ENCODE peak calls at places on chromosome 11, in six cellular contexts. R is mesenchymal stem cell; O is Karpas-422; D is CD8-positive, alpha-beta memory T cell; J is lower lobe of right lung; T is K562. K is an unnamed sample. For H3K36me3, H3K4me1 and H3K9me3, the result is how much of the 10 kb centered on the place peaks cover.

GRCh38 chr11:77421041-77421723 is 52.7 kb downstream of the PAK1 start:
- DNase-seq in R (no peak), O (no peak), D (no peak), J (no peak), T (no peak), K (no peak)

GRCh38 chr11:35418282-35418846 is 994 bp downstream of the SLC1A2 start:
- DNase-seq in R (peak), O (no peak), D (no peak), J (peak), T (no peak), K (no peak)

GRCh38 chr11:11519184-11519583 is 102.6 kb downstream of the GALNT18 start:
- DNase-seq in R (no peak), O (no peak), D (no peak), J (no peak), T (peak), K (no peak)

GRCh38 chr11:68342459-68343158 is 30.2 kb downstream of the LRP5 start:
- DNase-seq in R (peak), O (no peak), D (no peak), J (peak), T (no peak), K (no peak)

GRCh38 chr11:16873289-16873688 is 134.8 kb downstream of the C11orf58 start:
- DNase-seq in R (peak), O (no peak), D (no peak), J (no peak), T (no peak), K (no peak)

GRCh38 chr11:93464938-93465337 is 78.3 kb downstream of the SMCO4 start:
- DNase-seq in R (no peak), O (no peak), D (no peak), J (no peak), T (no peak), K (no peak)

GRCh38 chr11:34480339-34480738 is 33.3 kb downstream of the ELF5 start:
- DNase-seq in R (no peak), O (no peak), D (no peak), J (no peak), T (no peak), K (no peak)

GRCh38 chr11:57180141-57180561 is 1.6 kb upstream of the LRRC55 start:
- DNase-seq in R (no peak), O (peak), D (no peak), J (no peak), T (no peak), K (no peak)

GRCh38 chr11:36326524-36327419 is 30.7 kb downstream of the PRR5L start:
- DNase-seq in R (no peak), O (no peak), D (no peak), J (no peak), T (no peak), K (no peak)

GRCh38 chr11:109033627-109034340 is 368.9 kb downstream of the DDX10 start:
- DNase-seq in R (no peak), O (no peak), D (no peak), J (no peak), T (no peak), K (no peak)

GRCh38 chr11:64743591-64744543 is at the start of gene RASGRP2:
- DNase-seq in R (peak), O (peak), D (peak), J (peak), T (peak), K (peak)

GRCh38 chr11:75639752-75640151 is 29.1 kb downstream of the MAP6 start:
- DNase-seq in R (peak), O (no peak), D (no peak), J (peak), T (no peak), K (no peak)

GRCh38 chr11:112346586-112346985 is 85.9 kb upstream of the PLET1 start:
- DNase-seq in R (no peak), O (no peak), D (no peak), J (no peak), T (no peak), K (no peak)

GRCh38 chr11:17296852-17297559 is 20.5 kb downstream of the NUCB2 start:
- DNase-seq in R (no peak), O (no peak), D (no peak), J (no peak), T (no peak), K (no peak)

GRCh38 chr11:11660351-11660750 is 38.5 kb upstream of the GALNT18 start:
- DNase-seq in R (no peak), O (no peak), D (no peak), J (no peak), T (no peak), K (no peak)

GRCh38 chr11:47349521-47350095 is 2.9 kb downstream of the MYBPC3 start:
- DNase-seq in R (no peak), O (no peak), D (no peak), J (no peak), T (no peak), K (no peak)

GRCh38 chr11:73965076-73965763 is 14.4 kb downstream of the DNAJB13 start:
- DNase-seq in R (peak), O (no peak), D (no peak), J (no peak), T (no peak), K (no peak)

DNA sequence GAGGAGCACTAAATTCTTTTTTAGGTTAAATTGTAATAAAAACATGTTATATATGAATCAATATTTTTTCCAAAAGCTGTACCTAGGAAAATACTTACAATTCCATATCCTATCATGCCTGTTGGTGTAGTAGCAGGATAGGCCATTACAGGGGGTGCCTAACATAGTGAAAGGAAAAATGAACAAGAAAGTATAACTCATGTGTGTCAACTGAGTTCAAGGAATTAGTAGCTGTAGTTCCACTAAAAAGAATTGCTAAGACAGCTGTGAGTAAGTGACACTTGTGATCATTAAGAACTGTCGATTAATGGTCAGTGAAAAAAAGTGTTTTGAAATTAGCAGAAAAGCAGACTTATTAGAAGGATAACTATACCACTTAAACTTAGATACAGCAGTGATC is 92.4 kb downstream of the PICALM start:
- DNase-seq in R (no peak), O (no peak), D (no peak), J (no peak), T (no peak), K (no peak)
- H3K36me3 ChIP-seq in R (half or more), O (half or more), D (under half), J (half or more), T (half or more), K (half or more)

GRCh38 chr11:79237111-79237510 is 203.7 kb downstream of the TENM4 start:
- DNase-seq in R (no peak), O (no peak), D (no peak), J (no peak), T (no peak), K (no peak)
- H3K4me1 ChIP-seq in R (under half), O (under half), D (under half), J (under half), T (under half), K (under half)

GRCh38 chr11:50214376-50214775 is 181.7 kb downstream of the OR4C45 start:
- DNase-seq in R (no peak), O (no peak), D (no peak), J (no peak), T (no peak), K (no peak)
- H3K9me3 ChIP-seq in R (under half), O (under half), D (under half), J (under half), T (under half), K (under half)

GRCh38 chr11:65981101-65981740 is 19.7 kb downstream of the SART1 start:
- DNase-seq in R (no peak), O (no peak), D (no peak), J (no peak), T (no peak), K (no peak)
- H3K36me3 ChIP-seq in R (under half), O (under half), D (under half), J (under half), T (under half), K (under half)

GRCh38 chr11:59273008-59273841 is 60.5 kb upstream of the MPEG1 start:
- DNase-seq in R (no peak), O (peak), D (no peak), J (no peak), T (no peak), K (no peak)
- H3K4me1 ChIP-seq in R (under half), O (half or more), D (under half), J (under half), T (under half), K (under half)

DNA sequence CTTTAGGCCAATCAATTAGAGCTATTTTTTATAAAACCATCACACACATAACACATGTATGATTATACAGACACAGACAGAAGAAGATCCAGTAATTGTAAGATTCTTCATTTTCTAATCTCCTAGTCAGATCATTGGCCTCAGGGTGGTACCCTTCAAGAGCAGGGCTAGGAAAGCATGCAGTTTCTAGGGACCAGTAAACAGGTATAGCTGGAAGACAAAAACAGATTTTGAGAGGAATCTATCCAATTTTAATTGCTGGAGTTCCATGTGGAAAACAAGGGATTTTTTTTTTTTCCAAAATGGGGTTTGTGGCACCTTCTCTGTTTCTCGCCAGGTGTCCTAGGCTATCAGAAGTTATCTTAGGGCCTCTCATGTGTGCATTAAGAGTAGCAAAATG is 29.6 kb downstream of the METTL15 start:
- DNase-seq in R (no peak), O (no peak), D (no peak), J (no peak), T (no peak), K (no peak)
- H3K9me3 ChIP-seq in R (half or more), O (under half), D (under half), J (under half), T (under half), K (under half)

DNA sequence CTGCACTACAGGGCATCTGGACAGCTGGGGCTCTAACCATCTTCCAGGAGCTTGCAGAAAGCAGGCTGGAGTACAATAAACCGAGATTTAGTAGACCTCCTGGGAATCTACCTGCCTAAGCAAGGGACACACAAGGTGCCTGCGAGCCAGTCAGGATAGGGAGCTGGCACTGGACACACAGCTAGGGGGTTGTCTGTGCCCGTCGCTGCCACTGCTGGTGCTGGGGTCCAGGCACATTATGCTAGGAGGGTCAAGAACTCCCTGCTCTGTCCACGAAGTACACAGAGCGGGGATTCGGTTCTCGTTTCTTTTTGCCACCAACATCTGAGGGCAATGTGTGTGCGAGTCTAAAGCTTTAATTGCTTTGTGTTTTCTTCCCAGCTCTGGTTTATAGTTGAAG is 4.2 kb downstream of the RIC8A start:
- DNase-seq in R (no peak), O (no peak), D (no peak), J (no peak), T (no peak), K (no peak)
- H3K36me3 ChIP-seq in R (half or more), O (under half), D (half or more), J (half or more), T (half or more), K (half or more)

GRCh38 chr11:45092901-45093760 is 53.3 kb upstream of the PRDM11 start:
- DNase-seq in R (peak), O (no peak), D (peak), J (no peak), T (no peak), K (no peak)

GRCh38 chr11:45089845-45090499 is 56.5 kb upstream of the PRDM11 start:
- DNase-seq in R (peak), O (peak), D (no peak), J (no peak), T (no peak), K (no peak)

GRCh38 chr11:45089251-45089650 is 57.2 kb upstream of the PRDM11 start:
- DNase-seq in R (peak), O (no peak), D (no peak), J (no peak), T (no peak), K (no peak)

GRCh38 chr11:45091563-45092392 is 54.7 kb upstream of the PRDM11 start:
- DNase-seq in R (peak), O (no peak), D (no peak), J (no peak), T (no peak), K (no peak)

DNA sequence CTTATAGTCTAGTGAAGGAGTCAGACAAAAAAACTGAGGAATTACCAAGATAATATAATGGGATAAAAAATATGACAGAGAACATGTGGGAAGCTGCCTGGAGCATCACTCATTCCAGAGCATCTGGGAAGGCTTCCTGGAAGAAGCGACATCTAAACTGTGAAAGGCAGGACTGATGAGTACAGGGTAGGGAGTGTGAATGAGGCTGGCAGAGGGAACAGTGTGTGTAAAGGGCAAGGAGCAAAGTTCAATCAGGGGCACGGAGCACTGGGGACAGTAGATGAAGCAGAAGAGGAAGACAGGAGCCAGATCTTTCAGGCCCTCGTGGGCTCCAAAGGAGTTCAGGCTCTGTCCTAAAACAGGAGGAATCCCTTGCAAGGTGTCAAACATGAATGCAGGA is 55.8 kb upstream of the PRDM11 start:
- DNase-seq in R (no peak), O (no peak), D (no peak), J (no peak), T (no peak), K (no peak)
- H3K4me1 ChIP-seq in R (under half), O (under half), D (under half), J (under half), T (under half), K (under half)

K was measured in CD4-positive, alpha-beta memory T cell.